ENCODE peak calls at places on chromosomes 12 and 14, in ten cellular contexts. One of them, this sample, is unnamed.

GRCh38 chr12:53985900-53986685 is 1.1 kb downstream of the HOXC10 start:
- DNase-seq in activated CD8-positive, alpha-beta T cell treated with anti-CD3 and anti-CD28 coated beads for 36 hours: peak
- DNase-seq in non-pigmented ciliary epithelial cell: no peak
- DNase-seq in NCI-H1436: no peak
- DNase-seq in occipital lobe: no peak
- DNase-seq in H9: peak
- DNase-seq in SW480: peak
- DNase-seq in GM12864: no peak
- DNase-seq in stimulated activated CD8-positive, alpha-beta memory T cell treated with anti-CD3 and anti-CD28 coated beads, Interleukin-15, amount 100 ng/mL, for 24 hours: no peak
- DNase-seq in activated T-cell treated with anti-CD3 and anti-CD28 coated beads for 48 hours: no peak
- DNase-seq in this sample: no peak

GRCh38 chr12:113887906-113888305 is 78.2 kb downstream of the RBM19 start:
- DNase-seq in activated CD8-positive, alpha-beta T cell treated with anti-CD3 and anti-CD28 coated beads for 36 hours: no peak
- DNase-seq in non-pigmented ciliary epithelial cell: no peak
- DNase-seq in NCI-H1436: no peak
- DNase-seq in occipital lobe: no peak
- DNase-seq in H9: no peak
- DNase-seq in SW480: no peak
- DNase-seq in GM12864: no peak
- DNase-seq in stimulated activated CD8-positive, alpha-beta memory T cell treated with anti-CD3 and anti-CD28 coated beads, Interleukin-15, amount 100 ng/mL, for 24 hours: no peak
- DNase-seq in activated T-cell treated with anti-CD3 and anti-CD28 coated beads for 48 hours: no peak
- DNase-seq in this sample: no peak

GRCh38 chr14:60356921-60357550 is 108.0 kb downstream of the PPM1A start:
- DNase-seq in activated CD8-positive, alpha-beta T cell treated with anti-CD3 and anti-CD28 coated beads for 36 hours: no peak
- DNase-seq in non-pigmented ciliary epithelial cell: no peak
- DNase-seq in NCI-H1436: peak
- DNase-seq in occipital lobe: no peak
- DNase-seq in H9: peak
- DNase-seq in SW480: no peak
- DNase-seq in GM12864: no peak
- DNase-seq in stimulated activated CD8-positive, alpha-beta memory T cell treated with anti-CD3 and anti-CD28 coated beads, Interleukin-15, amount 100 ng/mL, for 24 hours: no peak
- DNase-seq in activated T-cell treated with anti-CD3 and anti-CD28 coated beads for 48 hours: no peak
- DNase-seq in this sample: no peak

GRCh38 chr12:68227356-68227755 is 1.7 kb upstream of the IL26 start:
- DNase-seq in activated CD8-positive, alpha-beta T cell treated with anti-CD3 and anti-CD28 coated beads for 36 hours: no peak
- DNase-seq in non-pigmented ciliary epithelial cell: no peak
- DNase-seq in NCI-H1436: no peak
- DNase-seq in occipital lobe: no peak
- DNase-seq in H9: no peak
- DNase-seq in SW480: peak
- DNase-seq in GM12864: no peak
- DNase-seq in stimulated activated CD8-positive, alpha-beta memory T cell treated with anti-CD3 and anti-CD28 coated beads, Interleukin-15, amount 100 ng/mL, for 24 hours: no peak
- DNase-seq in activated T-cell treated with anti-CD3 and anti-CD28 coated beads for 48 hours: no peak
- DNase-seq in this sample: no peak

GRCh38 chr14:48323655-48324054 is 648.2 kb upstream of the MDGA2 start:
- DNase-seq in activated CD8-positive, alpha-beta T cell treated with anti-CD3 and anti-CD28 coated beads for 36 hours: no peak
- DNase-seq in non-pigmented ciliary epithelial cell: no peak
- DNase-seq in NCI-H1436: no peak
- DNase-seq in occipital lobe: no peak
- DNase-seq in H9: no peak
- DNase-seq in SW480: peak
- DNase-seq in GM12864: no peak
- DNase-seq in stimulated activated CD8-positive, alpha-beta memory T cell treated with anti-CD3 and anti-CD28 coated beads, Interleukin-15, amount 100 ng/mL, for 24 hours: no peak
- DNase-seq in activated T-cell treated with anti-CD3 and anti-CD28 coated beads for 48 hours: no peak
- DNase-seq in this sample: no peak

GRCh38 chr12:11892065-11892391 is 178.7 kb upstream of the BCL2L14 start:
- DNase-seq in activated CD8-positive, alpha-beta T cell treated with anti-CD3 and anti-CD28 coated beads for 36 hours: no peak
- DNase-seq in non-pigmented ciliary epithelial cell: no peak
- DNase-seq in NCI-H1436: no peak
- DNase-seq in occipital lobe: no peak
- DNase-seq in H9: no peak
- DNase-seq in SW480: no peak
- DNase-seq in GM12864: no peak
- DNase-seq in stimulated activated CD8-positive, alpha-beta memory T cell treated with anti-CD3 and anti-CD28 coated beads, Interleukin-15, amount 100 ng/mL, for 24 hours: no peak
- DNase-seq in activated T-cell treated with anti-CD3 and anti-CD28 coated beads for 48 hours: no peak
- DNase-seq in this sample: no peak

GRCh38 chr12:116614194-116614885 is 55.2 kb downstream of the MAP1LC3B2 start:
- DNase-seq in activated CD8-positive, alpha-beta T cell treated with anti-CD3 and anti-CD28 coated beads for 36 hours: no peak
- DNase-seq in non-pigmented ciliary epithelial cell: no peak
- DNase-seq in NCI-H1436: no peak
- DNase-seq in occipital lobe: no peak
- DNase-seq in H9: no peak
- DNase-seq in SW480: no peak
- DNase-seq in GM12864: no peak
- DNase-seq in stimulated activated CD8-positive, alpha-beta memory T cell treated with anti-CD3 and anti-CD28 coated beads, Interleukin-15, amount 100 ng/mL, for 24 hours: no peak
- DNase-seq in activated T-cell treated with anti-CD3 and anti-CD28 coated beads for 48 hours: no peak
- DNase-seq in this sample: no peak

GRCh38 chr12:14567311-14568195 is at the start of gene PLBD1:
- DNase-seq in activated CD8-positive, alpha-beta T cell treated with anti-CD3 and anti-CD28 coated beads for 36 hours: peak
- DNase-seq in non-pigmented ciliary epithelial cell: no peak
- DNase-seq in NCI-H1436: no peak
- DNase-seq in occipital lobe: peak
- DNase-seq in H9: peak
- DNase-seq in SW480: peak
- DNase-seq in GM12864: no peak
- DNase-seq in stimulated activated CD8-positive, alpha-beta memory T cell treated with anti-CD3 and anti-CD28 coated beads, Interleukin-15, amount 100 ng/mL, for 24 hours: no peak
- DNase-seq in activated T-cell treated with anti-CD3 and anti-CD28 coated beads for 48 hours: peak
- DNase-seq in this sample: no peak

GRCh38 chr14:36556811-36557433 is 25.5 kb downstream of the NKX2-8 start:
- DNase-seq in activated CD8-positive, alpha-beta T cell treated with anti-CD3 and anti-CD28 coated beads for 36 hours: peak
- DNase-seq in non-pigmented ciliary epithelial cell: no peak
- DNase-seq in NCI-H1436: peak
- DNase-seq in occipital lobe: no peak
- DNase-seq in H9: no peak
- DNase-seq in SW480: peak
- DNase-seq in GM12864: no peak
- DNase-seq in stimulated activated CD8-positive, alpha-beta memory T cell treated with anti-CD3 and anti-CD28 coated beads, Interleukin-15, amount 100 ng/mL, for 24 hours: no peak
- DNase-seq in activated T-cell treated with anti-CD3 and anti-CD28 coated beads for 48 hours: peak
- DNase-seq in this sample: no peak

GRCh38 chr14:78982551-78982950 is 812.4 kb downstream of the NRXN3 start:
- DNase-seq in activated CD8-positive, alpha-beta T cell treated with anti-CD3 and anti-CD28 coated beads for 36 hours: no peak
- DNase-seq in non-pigmented ciliary epithelial cell: no peak
- DNase-seq in NCI-H1436: no peak
- DNase-seq in occipital lobe: no peak
- DNase-seq in H9: no peak
- DNase-seq in SW480: no peak
- DNase-seq in GM12864: no peak
- DNase-seq in stimulated activated CD8-positive, alpha-beta memory T cell treated with anti-CD3 and anti-CD28 coated beads, Interleukin-15, amount 100 ng/mL, for 24 hours: no peak
- DNase-seq in activated T-cell treated with anti-CD3 and anti-CD28 coated beads for 48 hours: no peak
- DNase-seq in this sample: no peak

GRCh38 chr14:22808388-22809209 is 6.6 kb downstream of the SLC7A7 start:
- DNase-seq in activated CD8-positive, alpha-beta T cell treated with anti-CD3 and anti-CD28 coated beads for 36 hours: no peak
- DNase-seq in non-pigmented ciliary epithelial cell: no peak
- DNase-seq in NCI-H1436: no peak
- DNase-seq in occipital lobe: no peak
- DNase-seq in H9: no peak
- DNase-seq in SW480: no peak
- DNase-seq in GM12864: no peak
- DNase-seq in stimulated activated CD8-positive, alpha-beta memory T cell treated with anti-CD3 and anti-CD28 coated beads, Interleukin-15, amount 100 ng/mL, for 24 hours: no peak
- DNase-seq in activated T-cell treated with anti-CD3 and anti-CD28 coated beads for 48 hours: no peak
- DNase-seq in this sample: no peak

GRCh38 chr12:67482751-67483661 is 165.5 kb upstream of the DYRK2 start:
- DNase-seq in activated CD8-positive, alpha-beta T cell treated with anti-CD3 and anti-CD28 coated beads for 36 hours: peak
- DNase-seq in non-pigmented ciliary epithelial cell: no peak
- DNase-seq in NCI-H1436: peak
- DNase-seq in occipital lobe: peak
- DNase-seq in H9: no peak
- DNase-seq in SW480: no peak
- DNase-seq in GM12864: peak
- DNase-seq in stimulated activated CD8-positive, alpha-beta memory T cell treated with anti-CD3 and anti-CD28 coated beads, Interleukin-15, amount 100 ng/mL, for 24 hours: no peak
- DNase-seq in activated T-cell treated with anti-CD3 and anti-CD28 coated beads for 48 hours: peak
- DNase-seq in this sample: peak